ENCODE peak calls at places on chromosome 10, in seven cellular contexts. H is ovary, F is prostate gland, Z is MM.1S, G is hepatocyte, J is neural progenitor cell, R is PC-9. C is an unnamed sample. For H3K4me1, the result is how much of the 10 kb centered on the place peaks cover.

GRCh38 chr10:71089162-71089561 is 123.2 kb upstream of the UNC5B start:
- DNase-seq in G (no peak), Z (no peak), J (no peak), R (no peak), H (no peak), F (peak), C (peak)

GRCh38 chr10:93991596-93992284 is 2.0 kb upstream of the PLCE1 start:
- DNase-seq in Z (no peak), R (peak), F (peak), H (peak), J (peak), G (peak), C (peak)

GRCh38 chr10:78763651-78764395 is 304.9 kb upstream of the ZMIZ1 start:
- DNase-seq in Z (no peak), H (peak), F (no peak), R (peak), G (no peak), J (no peak), C (no peak)

GRCh38 chr10:78194539-78195402 is 161.1 kb downstream of the RPS24 start:
- DNase-seq in Z (no peak), R (no peak), G (no peak), H (no peak), J (no peak), F (no peak), C (no peak)

GRCh38 chr10:70578371-70578947 is 24.1 kb downstream of the PRF1 start:
- DNase-seq in J (no peak), R (peak), G (no peak), H (no peak), F (no peak), Z (peak), C (no peak)

GRCh38 chr10:56902554-56902953 is 541.5 kb upstream of the ZWINT start:
- DNase-seq in R (no peak), J (no peak), G (no peak), H (no peak), F (no peak), Z (no peak), C (no peak)

GRCh38 chr10:36602374-36602773 is 523.0 kb upstream of the ANKRD30A start:
- DNase-seq in J (no peak), G (no peak), H (no peak), R (no peak), Z (no peak), F (no peak), C (no peak)

GRCh38 chr10:120543291-120543690 is 86.3 kb downstream of the PLPP4 start:
- DNase-seq in R (no peak), F (no peak), Z (no peak), J (no peak), H (no peak), G (no peak), C (no peak)

GRCh38 chr10:111756541-111757061 is 427.0 kb downstream of the GPAM start:
- DNase-seq in H (no peak), G (peak), J (peak), Z (peak), R (peak), F (peak), C (no peak)

GRCh38 chr10:127092916-127093315 is 103.5 kb downstream of the INSYN2A start:
- DNase-seq in G (no peak), R (no peak), F (no peak), Z (no peak), H (no peak), J (no peak), C (no peak)

GRCh38 chr10:62083868-62084267 is 182.4 kb downstream of the ARID5B start:
- DNase-seq in J (no peak), F (peak), G (peak), H (peak), Z (no peak), R (peak), C (peak)

GRCh38 chr10:80516506-80517075 is 21.1 kb upstream of the SH2D4B start:
- DNase-seq in G (no peak), H (no peak), Z (no peak), F (no peak), J (no peak), R (no peak), C (no peak)

GRCh38 chr10:132571565-132572544 is 34.3 kb downstream of the INPP5A start:
- DNase-seq in Z (peak), F (peak), R (peak), J (peak), G (peak), H (no peak), C (peak)
- TF ChIP-seq CTCF in Z (peak), F (no peak), R (no peak), J (no peak), G (no peak), H (no peak), C (no peak)

GRCh38 chr10:123134915-123135414 is 805 bp upstream of the HMX3 start:
- DNase-seq in J (peak), G (no peak), H (no peak), F (no peak), Z (no peak), R (no peak), C (no peak)
- H3K4me1 ChIP-seq in J (under half), G (under half), H (under half), F (under half), Z (under half), R (under half), C (under half)

GRCh38 chr10:104638861-104639594 is 2.1 kb upstream of the SORCS3 start:
- DNase-seq in F (no peak), H (no peak), J (peak), Z (peak), R (no peak), G (peak), C (no peak)
- TF ChIP-seq CTCF in F (no peak), H (no peak), J (peak), Z (peak), R (no peak), G (peak), C (no peak)

GRCh38 chr10:14571866-14572507 is 202.7 kb downstream of the FAM107B start:
- DNase-seq in H (no peak), F (peak), R (peak), G (peak), J (no peak), Z (peak), C (peak)

GRCh38 chr10:14573666-14574261 is 200.9 kb downstream of the FAM107B start:
- DNase-seq in Z (no peak), F (no peak), H (no peak), R (no peak), J (no peak), G (no peak), C (no peak)

GRCh38 chr10:14569274-14570060 is 205.2 kb downstream of the FAM107B start:
- DNase-seq in R (no peak), G (no peak), J (no peak), H (no peak), F (peak), Z (peak), C (no peak)

GRCh38 chr10:14567421-14567820 is 207.3 kb downstream of the FAM107B start:
- DNase-seq in G (no peak), R (no peak), F (no peak), J (no peak), H (no peak), Z (no peak), C (no peak)

DNA sequence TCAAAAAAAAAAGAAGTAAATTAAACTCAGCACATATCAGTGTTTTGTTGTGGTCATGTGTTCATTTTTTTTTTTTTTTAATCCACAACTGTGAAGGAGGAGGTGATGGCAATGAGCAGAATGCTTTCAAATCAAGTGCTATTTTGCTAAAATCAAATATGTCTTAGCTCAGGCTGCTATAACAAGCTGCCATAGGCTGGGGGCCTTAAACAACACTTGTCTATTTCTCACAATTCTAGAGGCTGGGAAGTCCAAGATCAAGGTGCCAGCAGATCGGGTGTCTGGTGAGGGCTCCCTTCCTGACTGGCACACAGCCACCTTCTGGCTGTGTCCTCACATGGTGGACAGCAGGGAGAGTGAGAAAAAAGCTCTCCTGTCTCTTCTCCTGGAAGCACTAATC is 203.9 kb downstream of the FAM107B start:
- DNase-seq in R (no peak), H (no peak), J (no peak), Z (no peak), G (no peak), F (no peak), C (no peak)
- H3K4me1 ChIP-seq in R (under half), H (under half), J (under half), Z (under half), G (under half), F (under half), C (under half)

GRCh38 chr10:210297-210696 is 75.0 kb downstream of the ZMYND11 start:
- DNase-seq in H (no peak), R (no peak), F (no peak), J (no peak), G (no peak), Z (no peak), C (no peak)

GRCh38 chr10:208616-209015 is 73.4 kb downstream of the ZMYND11 start:
- DNase-seq in R (no peak), H (no peak), G (no peak), J (no peak), F (no peak), Z (no peak), C (no peak)

DNA sequence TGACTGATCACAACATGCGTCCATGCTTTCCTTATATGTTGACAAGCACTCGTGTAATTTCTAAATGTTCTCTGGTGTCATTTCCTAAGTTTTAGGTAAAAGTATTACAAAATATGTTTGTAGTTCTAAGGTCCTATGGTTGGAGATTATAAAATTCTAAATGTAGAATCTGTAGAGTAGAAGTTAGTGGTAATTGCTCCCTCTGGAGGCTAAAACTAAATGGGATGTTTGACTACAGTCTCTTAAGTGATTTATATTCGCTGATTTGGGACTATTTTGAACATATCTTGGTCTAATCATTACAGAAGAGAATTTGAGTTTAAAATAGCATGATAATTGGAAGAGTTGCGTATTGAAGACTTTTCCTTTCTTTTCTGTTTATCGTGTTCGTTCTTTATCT is 74.1 kb downstream of the ZMYND11 start:
- DNase-seq in H (no peak), R (no peak), Z (no peak), G (no peak), F (no peak), J (no peak), C (no peak)
- TF ChIP-seq CTCF in H (no peak), R (peak), Z (no peak), G (peak), F (no peak), J (peak), C (no peak)

DNA sequence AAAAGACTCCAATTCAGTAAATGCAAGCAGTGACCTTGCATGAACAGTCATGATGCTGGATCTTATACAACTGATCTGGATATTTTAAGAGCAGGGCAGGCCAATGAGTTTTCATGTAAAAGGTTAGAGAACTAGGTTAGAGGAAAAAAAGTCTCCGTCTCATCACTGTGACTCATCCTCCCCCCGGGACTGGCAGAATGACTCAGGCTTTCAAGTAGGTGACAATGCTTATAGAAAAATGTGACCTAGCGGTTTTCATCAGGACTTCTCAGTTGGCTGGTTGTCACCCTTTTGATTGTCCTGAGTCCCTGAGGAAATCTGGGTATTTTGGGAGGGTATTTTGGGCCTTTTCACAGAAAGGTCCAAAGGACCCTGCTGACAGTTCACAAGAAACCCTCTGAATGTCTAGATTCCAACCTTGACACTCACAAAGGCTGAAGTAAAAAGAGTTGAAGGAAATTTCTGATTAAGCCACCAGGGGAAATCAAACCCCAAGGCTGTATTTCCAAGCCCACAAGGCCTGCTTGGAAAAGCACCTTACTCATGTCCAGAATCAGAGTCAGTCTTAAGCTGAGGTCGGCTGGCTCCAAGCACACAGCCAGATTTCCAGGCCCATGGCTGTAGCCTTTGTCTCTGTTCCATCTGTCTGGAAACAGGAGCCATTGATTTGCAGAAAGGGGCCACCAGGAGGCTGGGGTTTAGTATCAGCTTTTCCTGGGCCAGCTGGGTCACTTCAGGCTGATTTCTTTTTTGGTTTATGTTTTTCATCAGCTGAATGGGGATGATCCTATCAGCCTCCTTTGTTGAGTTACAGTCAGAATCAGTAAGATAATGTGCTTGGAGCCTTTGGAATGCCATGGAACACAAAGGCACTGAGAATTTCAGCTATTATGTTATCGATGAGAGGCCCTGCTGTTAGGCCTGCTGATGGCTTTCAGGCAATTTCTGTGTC is 226.4 kb upstream of the HABP2 start:
- DNase-seq in G (peak), Z (no peak), J (peak), H (no peak), R (peak), F (no peak), C (no peak)
- H3K4me1 ChIP-seq in G (under half), Z (under half), J (under half), H (under half), R (under half), F (under half), C (under half)

GRCh38 chr10:124647421-124648130 is 96.6 kb downstream of the FAM53B start:
- DNase-seq in H (no peak), Z (peak), R (no peak), G (no peak), J (no peak), F (no peak), C (peak)
- TF ChIP-seq CTCF in H (no peak), Z (peak), R (no peak), G (no peak), J (no peak), F (no peak), C (no peak)

DNA sequence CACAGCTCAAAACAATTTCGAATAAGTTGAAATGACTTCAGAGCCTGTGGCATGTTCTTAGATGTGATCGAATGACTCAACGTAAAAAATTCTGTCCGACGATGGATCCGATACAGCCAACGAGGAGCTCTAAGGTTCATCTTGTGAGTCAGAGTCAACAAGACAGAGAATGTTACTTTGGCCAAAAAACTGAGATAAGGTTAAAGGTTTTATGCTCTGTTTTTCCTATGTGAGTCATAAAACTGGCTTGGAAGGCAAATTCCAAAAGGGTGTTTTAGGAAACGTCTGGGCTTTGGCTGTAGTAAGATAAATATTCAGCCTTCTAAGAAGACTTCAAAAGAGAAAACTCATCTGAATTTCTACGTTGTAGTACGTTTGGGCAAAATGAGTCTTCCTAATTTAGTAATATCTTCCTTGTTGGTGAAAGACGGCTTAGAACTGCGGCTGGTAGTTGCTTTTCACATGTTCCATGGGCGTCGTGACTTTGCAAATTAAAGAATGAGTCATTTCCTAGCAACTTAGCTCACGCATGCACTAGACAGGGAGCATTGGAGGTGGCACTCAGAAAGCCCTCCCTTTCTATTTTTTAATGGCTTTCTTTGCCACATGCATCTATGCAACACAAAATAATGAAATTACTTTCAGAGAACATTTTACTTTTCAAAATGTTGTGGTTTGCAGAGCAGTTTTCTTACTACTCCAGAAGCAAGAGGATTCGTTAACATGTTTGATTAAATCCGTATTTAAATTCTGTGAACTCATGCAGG is 28.2 kb downstream of the PFKP start:
- DNase-seq in F (peak), Z (no peak), H (no peak), J (no peak), R (peak), G (peak), C (peak)
- H3K4me1 ChIP-seq in F (under half), Z (under half), H (under half), J (under half), R (half or more), G (under half), C (under half)

DNA sequence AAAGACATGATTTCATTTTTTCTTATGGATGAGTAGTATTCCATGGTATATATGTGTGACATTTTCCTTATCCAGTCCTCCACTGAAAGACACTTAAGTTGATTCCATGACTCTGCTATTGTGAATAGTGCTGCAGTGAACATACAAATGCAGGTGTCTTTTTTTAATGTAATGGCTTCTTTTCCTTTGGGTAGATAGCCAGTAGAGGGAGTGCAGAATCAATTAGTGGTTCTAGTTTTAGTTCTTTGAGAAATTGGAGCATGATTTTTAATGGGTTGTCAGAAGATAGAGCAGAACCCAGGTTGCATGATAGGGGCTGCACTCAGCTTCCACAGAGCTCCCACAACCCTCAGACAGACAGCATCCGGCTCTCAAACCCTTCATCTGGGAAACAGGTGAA is 152.9 kb upstream of the PLXDC2 start:
- DNase-seq in H (no peak), Z (no peak), R (no peak), G (no peak), J (peak), F (no peak), C (no peak)
- TF ChIP-seq CTCF in H (no peak), Z (no peak), R (no peak), G (no peak), J (peak), F (no peak), C (no peak)

GRCh38 chr10:72259491-72260214 is 14.1 kb upstream of the DDIT4 start:
- DNase-seq in H (no peak), R (no peak), F (peak), Z (no peak), J (no peak), G (peak), C (no peak)

GRCh38 chr10:72261323-72262018 is 12.3 kb upstream of the DDIT4 start:
- DNase-seq in H (no peak), Z (peak), R (peak), J (no peak), G (peak), F (no peak), C (no peak)

GRCh38 chr10:72258617-72259016 is 15.1 kb upstream of the DDIT4 start:
- DNase-seq in J (no peak), R (no peak), Z (no peak), G (no peak), H (no peak), F (no peak), C (no peak)

GRCh38 chr10:72260215-72260587 is 13.5 kb upstream of the DDIT4 start:
- DNase-seq in R (no peak), H (no peak), J (no peak), F (no peak), G (no peak), Z (no peak), C (no peak)

DNA sequence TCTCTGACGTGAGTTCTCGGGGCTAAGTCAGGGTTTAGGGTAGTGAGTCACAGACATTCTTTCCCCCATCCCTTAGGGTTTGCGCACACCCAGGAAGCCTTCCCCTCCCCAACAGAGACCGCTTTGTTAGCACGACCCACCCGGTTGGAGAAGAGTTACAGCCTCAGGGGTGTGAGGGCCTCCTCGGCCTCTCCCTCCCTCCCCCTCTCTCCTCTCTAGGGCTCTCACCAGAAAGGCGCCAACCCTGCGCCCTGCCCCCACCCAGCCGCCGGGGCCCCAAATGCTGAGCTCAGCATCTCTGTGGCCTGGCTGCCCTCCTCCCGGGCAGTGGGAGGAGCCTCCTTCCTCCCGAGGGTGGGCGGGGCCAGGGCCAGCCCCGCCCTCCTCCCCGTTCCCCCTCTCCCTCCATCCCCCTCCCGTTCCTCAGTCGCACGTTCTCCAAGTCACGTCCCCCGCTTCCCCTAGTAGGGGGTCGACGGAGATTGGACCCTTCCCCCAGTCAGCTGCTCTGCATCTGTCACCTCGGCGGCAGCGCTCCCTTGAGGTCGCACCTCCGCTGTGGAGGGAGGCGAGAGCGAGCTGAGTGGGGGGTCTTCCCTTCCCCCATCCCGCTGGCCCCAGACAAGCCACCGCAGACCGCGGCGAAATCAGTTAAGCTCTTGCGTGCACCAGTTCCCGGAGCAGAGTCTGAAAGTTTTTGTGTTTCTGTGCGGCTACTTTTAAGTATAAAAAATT is 13.0 kb upstream of the DDIT4 start:
- DNase-seq in G (peak), F (peak), Z (peak), R (peak), J (peak), H (peak), C (peak)
- H3K4me1 ChIP-seq in G (under half), F (under half), Z (half or more), R (half or more), J (half or more), H (under half), C (under half)

C was measured in lung.